ENCODE peak calls at places on chromosomes 16 and 17, in eight cellular contexts. K is heart left ventricle, S is A549, P is spleen, G is IMR-90, I is adrenal gland, C is breast epithelium, A is tibial nerve. T is an unnamed sample.

GRCh38 chr17:18246880-18247612 is 11.5 kb downstream of the FLII start:
- DNase-seq in K (peak; percentile 61), S (peak; percentile 86), P (peak; percentile 87), G (peak; percentile 8), I (peak; percentile 95), C (no peak), A (peak; percentile 52), T (peak; percentile 75)

GRCh38 chr16:12504312-12504711 is 299.4 kb downstream of the CPPED1 start:
- DNase-seq in K (no peak), S (no peak), P (no peak), G (peak; percentile 59), I (no peak), C (no peak), A (no peak), T (no peak)

GRCh38 chr17:77724876-77725615 is 233.5 kb upstream of the TNRC6C start:
- DNase-seq in K (no peak), S (no peak), P (no peak), G (no peak), I (no peak), C (no peak), A (no peak), T (no peak)

GRCh38 chr17:66963521-66964082 is 905 bp upstream of the CACNG4 start:
- DNase-seq in K (no peak), S (no peak), P (no peak), G (no peak), I (no peak), C (no peak), A (no peak), T (no peak)

GRCh38 chr16:70691223-70692129 is 5.6 kb upstream of the MTSS2 start:
- DNase-seq in K (peak; percentile 89), S (no peak), P (no peak), G (peak; percentile 97), I (peak; percentile 97), C (no peak), A (peak; percentile 70), T (peak; percentile 81)

GRCh38 chr17:83194189-83194565 is 114.8 kb downstream of the METRNL start:
- DNase-seq in K (peak; percentile 20), S (no peak), P (peak; percentile 74), G (no peak), I (no peak), C (peak; percentile 43), A (peak; percentile 14), T (peak; percentile 87)

GRCh38 chr17:42979511-42980273 is at the start of gene PTGES3L:
- DNase-seq in K (peak; percentile 79), S (peak; percentile 57), P (peak; percentile 80), G (peak; percentile 48), I (no peak), C (no peak), A (no peak), T (no peak)

GRCh38 chr16:23060458-23061320 is 88.6 kb downstream of the USP31 start:
- DNase-seq in K (peak; percentile 73), S (peak; percentile 73), P (no peak), G (peak; percentile 77), I (peak; percentile 78), C (peak; percentile 65), A (peak; percentile 69), T (peak; percentile 91)

GRCh38 chr17:50853015-50853615 is 13.0 kb downstream of the TOB1 start:
- DNase-seq in K (no peak), S (no peak), P (no peak), G (no peak), I (no peak), C (no peak), A (no peak), T (no peak)
- TF ChIP-seq POLR2A in K (no peak), S (no peak), P (no peak), G (no peak), I (no peak), C (no peak), A (no peak), T (no peak)

GRCh38 chr17:17237026-17237799 is at the start of gene FLCN:
- DNase-seq in K (peak; percentile 96), S (peak; percentile 92), P (peak; percentile 98), G (peak; percentile 85), I (peak; percentile 92), C (peak; percentile 92), A (peak; percentile 92), T (peak; percentile 99)
- TF ChIP-seq CTCF in K (no peak), S (no peak), P (no peak), G (no peak), I (peak; percentile 28), C (peak; percentile 43), A (peak; percentile 83), T (no peak)

GRCh38 chr16:11152205-11152604 is 103.8 kb downstream of the SOCS1 start:
- DNase-seq in K (no peak), S (no peak), P (peak; percentile 49), G (no peak), I (no peak), C (no peak), A (no peak), T (no peak)

GRCh38 chr16:11157143-11157542 is 98.9 kb downstream of the SOCS1 start:
- DNase-seq in K (no peak), S (no peak), P (peak; percentile 66), G (no peak), I (no peak), C (no peak), A (no peak), T (no peak)

GRCh38 chr16:11152677-11153321 is 103.2 kb downstream of the SOCS1 start:
- DNase-seq in K (no peak), S (no peak), P (peak; percentile 20), G (no peak), I (no peak), C (no peak), A (no peak), T (no peak)

GRCh38 chr16:11156401-11156800 is 99.6 kb downstream of the SOCS1 start:
- DNase-seq in K (no peak), S (no peak), P (peak; percentile 47), G (no peak), I (peak; percentile 32), C (no peak), A (no peak), T (no peak)

GRCh38 chr16:11155284-11155806 is 100.7 kb downstream of the SOCS1 start:
- DNase-seq in K (no peak), S (no peak), P (peak; percentile 54), G (peak; percentile 96), I (peak; percentile 61), C (no peak), A (no peak), T (no peak)
- TF ChIP-seq POLR2A in K (no peak), S (no peak), P (no peak), G (no peak), I (no peak), C (no peak), A (no peak), T (no peak)

DNA sequence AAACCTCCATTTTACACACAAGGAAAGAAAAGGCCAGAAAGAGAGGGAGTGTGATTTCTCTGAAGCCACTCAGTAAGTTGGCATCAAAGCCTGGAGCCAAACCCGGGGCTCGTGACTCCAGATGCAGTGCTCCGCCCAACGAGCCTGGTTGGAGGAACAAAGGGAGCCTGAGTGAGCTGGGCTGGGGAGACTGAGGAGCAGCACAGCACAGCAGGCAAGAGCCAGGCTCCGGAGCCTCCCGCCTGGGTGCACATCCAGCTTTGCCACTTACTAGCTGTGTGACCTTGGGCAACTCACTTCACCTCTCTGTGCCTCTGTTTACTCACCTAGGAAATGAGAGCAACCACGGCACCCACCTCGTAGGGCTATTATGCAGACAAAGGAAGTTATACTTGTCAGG is 5.6 kb downstream of the GSG1L start:
- DNase-seq in K (no peak), S (no peak), P (peak; percentile 64), G (no peak), I (no peak), C (no peak), A (no peak), T (no peak)
- TF ChIP-seq CTCF in K (no peak), S (no peak), P (no peak), G (no peak), I (no peak), C (no peak), A (no peak), T (no peak)

GRCh38 chr17:81842725-81843504 is 8.1 kb upstream of the PPP1R27 start:
- DNase-seq in K (no peak), S (no peak), P (peak; percentile 66), G (no peak), I (peak; percentile 90), C (no peak), A (no peak), T (no peak)
- TF ChIP-seq POLR2A in K (no peak), S (no peak), P (no peak), G (peak; percentile 6), I (peak; percentile 55), C (no peak), A (no peak), T (no peak)

GRCh38 chr17:14808425-14808824 is 456.7 kb downstream of the PMP22 start:
- DNase-seq in K (no peak), S (no peak), P (no peak), G (no peak), I (no peak), C (no peak), A (no peak), T (no peak)

GRCh38 chr17:14818469-14818868 is 446.7 kb downstream of the PMP22 start:
- DNase-seq in K (no peak), S (no peak), P (no peak), G (no peak), I (no peak), C (no peak), A (no peak), T (no peak)

GRCh38 chr17:14815079-14815478 is 450.0 kb downstream of the PMP22 start:
- DNase-seq in K (no peak), S (no peak), P (no peak), G (peak; percentile 59), I (no peak), C (no peak), A (no peak), T (no peak)

GRCh38 chr17:14813649-14814048 is 451.5 kb downstream of the PMP22 start:
- DNase-seq in K (peak; percentile 27), S (no peak), P (peak; percentile 84), G (no peak), I (peak; percentile 58), C (no peak), A (no peak), T (no peak)
- TF ChIP-seq CTCF in K (no peak), S (no peak), P (no peak), G (no peak), I (peak; percentile 43), C (peak; percentile 8), A (no peak), T (no peak)

GRCh38 chr17:2335726-2336214 is 487 bp downstream of the TSR1 start:
- DNase-seq in K (no peak), S (no peak), P (peak; percentile 72), G (no peak), I (peak; percentile 16), C (no peak), A (no peak), T (no peak)
- TF ChIP-seq POLR2A in K (no peak), S (no peak), P (no peak), G (no peak), I (no peak), C (no peak), A (no peak), T (no peak)

GRCh38 chr17:47229535-47230443 is 20.6 kb downstream of the MYL4 start:
- DNase-seq in K (peak; percentile 86), S (peak; percentile 96), P (peak; percentile 86), G (peak; percentile 96), I (peak; percentile 92), C (peak; percentile 83), A (peak; percentile 77), T (peak; percentile 91)
- TF ChIP-seq CTCF in K (peak; percentile 99), S (peak; percentile 98), P (peak; percentile 97), G (peak; percentile 99), I (peak; percentile 99), C (peak; percentile 99), A (peak; percentile 97), T (peak; percentile 98)